ENCODE peak calls at places on chromosomes 4 and X, in seven cellular contexts. K is neural progenitor cell; N is H4; R is GM23248; Z is endothelial cell; V is naive thymus-derived CD4-positive, alpha-beta T cell; D is stimulated activated naive CD8-positive, alpha-beta T cell treated with anti-CD3 and anti-CD28 coated beads, Interleukin-15, Interleukin-2, amounts not matched to agents 100 U/mL and 50 U/mL, for 24 hours. O is an unnamed sample.

GRCh38 chrX:3567681-3568080 is 145.8 kb downstream of the PRKX start:
- DNase-seq in K (no peak), N (no peak), R (peak), Z (no peak), V (no peak), D (no peak), O (no peak)

GRCh38 chrX:2498781-2499302 is 1.9 kb downstream of the DHRSX start:
- DNase-seq in K (peak), N (no peak), R (peak), Z (no peak), V (no peak), D (no peak), O (no peak)

GRCh38 chr4:99811850-99812249 is 4.8 kb upstream of the DAPP1 start:
- DNase-seq in K (peak), N (no peak), R (peak), Z (peak), V (peak), D (peak), O (peak)

GRCh38 chrX:129875669-129876068 is 30.3 kb upstream of the UTP14A start:
- DNase-seq in K (no peak), N (peak), R (peak), Z (no peak), V (no peak), D (no peak), O (peak)

GRCh38 chr4:121380448-121381147 is at the start of gene QRFPR:
- DNase-seq in K (peak), N (no peak), R (peak), Z (peak), V (no peak), D (peak), O (no peak)

GRCh38 chr4:153222790-153223417 is 18.7 kb downstream of the TRIM2 start:
- DNase-seq in K (peak), N (no peak), R (peak), Z (peak), V (peak), D (peak), O (no peak)

GRCh38 chr4:53941331-53941730 is 123.1 kb downstream of the CHIC2 start:
- DNase-seq in K (no peak), N (no peak), R (no peak), Z (no peak), V (no peak), D (no peak), O (no peak)

GRCh38 chrX:153774576-153775292 is 6.1 kb upstream of the SRPK3 start:
- DNase-seq in K (no peak), N (no peak), R (no peak), Z (no peak), V (no peak), D (no peak), O (no peak)

GRCh38 chr4:134018845-134019244 is 182.7 kb downstream of the PABPC4L start:
- DNase-seq in K (no peak), N (no peak), R (peak), Z (no peak), V (no peak), D (no peak), O (no peak)

GRCh38 chrX:20393944-20394343 is 127.2 kb upstream of the RPS6KA3 start:
- DNase-seq in K (no peak), N (no peak), R (peak), Z (no peak), V (no peak), D (no peak), O (no peak)

GRCh38 chr4:152572417-152573086 is 36.7 kb upstream of the FBXW7 start:
- DNase-seq in K (no peak), N (no peak), R (peak), Z (no peak), V (no peak), D (no peak), O (no peak)

GRCh38 chr4:185914583-185915199 is 102.7 kb upstream of the SORBS2 start:
- DNase-seq in K (no peak), N (peak), R (no peak), Z (no peak), V (no peak), D (no peak), O (no peak)

GRCh38 chrX:7638053-7638452 is 204.9 kb upstream of the VCX start:
- DNase-seq in K (no peak), N (no peak), R (no peak), Z (no peak), V (no peak), D (no peak), O (no peak)

GRCh38 chrX:1159515-1159914 is 52.9 kb downstream of the CRLF2 start:
- DNase-seq in K (no peak), N (no peak), R (no peak), Z (no peak), V (no peak), D (no peak), O (no peak)

GRCh38 chr4:148565801-148566200 is 123.6 kb upstream of the NR3C2 start:
- DNase-seq in K (no peak), N (no peak), R (no peak), Z (no peak), V (no peak), D (no peak), O (no peak)

GRCh38 chr4:184424993-184425758 is 49.2 kb downstream of the IRF2 start:
- DNase-seq in K (no peak), N (no peak), R (no peak), Z (no peak), V (no peak), D (no peak), O (no peak)

GRCh38 chr4:929970-930625 is 2.0 kb downstream of the GAK start:
- DNase-seq in K (no peak), N (no peak), R (peak), Z (no peak), V (no peak), D (no peak), O (peak)

GRCh38 chr4:183399166-183399565 is 45.3 kb upstream of the CDKN2AIP start:
- DNase-seq in K (no peak), N (no peak), R (no peak), Z (no peak), V (no peak), D (no peak), O (no peak)

GRCh38 chr4:174674305-174674840 is 152.1 kb upstream of the HPGD start:
- DNase-seq in K (no peak), N (no peak), R (peak), Z (no peak), V (no peak), D (no peak), O (no peak)

GRCh38 chr4:8917321-8917811 is 45.7 kb upstream of the HMX1 start:
- DNase-seq in K (no peak), N (no peak), R (no peak), Z (no peak), V (no peak), D (no peak), O (no peak)

GRCh38 chrX:150198776-150199175 is 164.3 kb upstream of the MAMLD1 start:
- DNase-seq in K (no peak), N (no peak), R (peak), Z (no peak), V (no peak), D (no peak), O (no peak)

GRCh38 chr4:3668825-3669552 is 97.2 kb upstream of the ADRA2C start:
- DNase-seq in K (no peak), N (no peak), R (no peak), Z (no peak), V (no peak), D (no peak), O (no peak)

GRCh38 chr4:123708902-123709301 is 312.3 kb downstream of the SPRY1 start:
- DNase-seq in K (no peak), N (no peak), R (no peak), Z (no peak), V (no peak), D (no peak), O (no peak)

GRCh38 chr4:169658970-169659735 is 38.8 kb downstream of the CLCN3 start:
- DNase-seq in K (peak), N (peak), R (peak), Z (no peak), V (no peak), D (no peak), O (no peak)

GRCh38 chr4:8920289-8920965 is 48.8 kb upstream of the HMX1 start:
- DNase-seq in K (no peak), N (peak), R (no peak), Z (no peak), V (no peak), D (no peak), O (no peak)

GRCh38 chr4:165325732-165326512 is 1.5 kb upstream of the MSMO1 start:
- DNase-seq in K (no peak), N (peak), R (peak), Z (no peak), V (no peak), D (peak), O (peak)

GRCh38 chrX:39162322-39162721 is 361.1 kb downstream of the MID1IP1 start:
- DNase-seq in K (peak), N (no peak), R (no peak), Z (peak), V (peak), D (peak), O (no peak)

GRCh38 chrX:118475903-118476302 is 19.7 kb upstream of the DOCK11 start:
- DNase-seq in K (no peak), N (no peak), R (no peak), Z (no peak), V (no peak), D (no peak), O (no peak)

GRCh38 chrX:107766470-107767140 is 9.0 kb downstream of the TSC22D3 start:
- DNase-seq in K (no peak), N (peak), R (peak), Z (no peak), V (no peak), D (no peak), O (no peak)

GRCh38 chr4:153365003-153365402 is 20.5 kb downstream of the MND1 start:
- DNase-seq in K (no peak), N (no peak), R (no peak), Z (no peak), V (no peak), D (no peak), O (no peak)

GRCh38 chr4:86220137-86220536 is 139.7 kb downstream of the MAPK10 start:
- DNase-seq in K (no peak), N (peak), R (peak), Z (no peak), V (no peak), D (no peak), O (no peak)

O was measured in Jurkat, Clone E6-1.